ENCODE peak calls at places on chromosomes 13 and 19, in ten cellular contexts. Y is tibial nerve; H is kidney epithelial cell; M is stimulated activated CD8-positive, alpha-beta memory T cell treated with anti-CD3 and anti-CD28 coated beads, Interleukin-15, amount 100 ng/mL, for 4 hours; U is choroid plexus epithelial cell; B is stimulated activated CD4-positive, alpha-beta T cell treated with anti-CD3 and anti-CD28 coated beads, TNF-alpha, amount 100 ng/mL, for 48 hours; P is nephron progenitor cell; K is stimulated activated naive CD8-positive, alpha-beta T cell treated with anti-CD3 and anti-CD28 coated beads, Interleukin-15, Interleukin-2, amounts not matched to agents 100 U/mL and 50 U/mL, for 24 hours; T is RCC 7860; J is CD8-positive, alpha-beta T cell. S is an unnamed sample.

GRCh38 chr13:26019881-26020535 is 31.8 kb downstream of the SHISA2 start:
- DNase-seq in T (peak), B (no peak), K (no peak), M (no peak), Y (no peak), P (no peak), J (no peak), H (peak), U (peak), S (peak)

GRCh38 chr13:48808689-48809088 is 155.0 kb downstream of the CYSLTR2 start:
- DNase-seq in K (no peak), T (peak), B (no peak), U (peak), P (no peak), J (no peak), H (no peak), Y (no peak), M (no peak), S (no peak)

GRCh38 chr13:96500953-96501352 is 411.0 kb downstream of the HS6ST3 start:
- DNase-seq in M (no peak), K (no peak), B (no peak), P (no peak), H (no peak), T (no peak), U (no peak), J (no peak), Y (no peak), S (no peak)

GRCh38 chr13:49000247-49000646 is 24.5 kb downstream of the FNDC3A start:
- DNase-seq in J (no peak), U (no peak), B (no peak), Y (no peak), H (no peak), T (no peak), P (no peak), M (no peak), K (no peak), S (no peak)

GRCh38 chr13:113091891-113092775 is 13.5 kb upstream of the F7 start:
- DNase-seq in P (no peak), H (no peak), U (no peak), Y (no peak), K (no peak), B (no peak), M (no peak), J (no peak), T (no peak), S (no peak)

GRCh38 chr13:97743946-97744345 is 209.5 kb upstream of the IPO5 start:
- DNase-seq in T (no peak), U (peak), M (no peak), Y (no peak), K (no peak), P (no peak), B (no peak), H (no peak), J (no peak), S (no peak)

GRCh38 chr19:5593245-5593962 is 25.7 kb upstream of the TINCR start:
- DNase-seq in H (no peak), M (no peak), J (no peak), B (no peak), P (no peak), K (no peak), T (no peak), U (no peak), Y (no peak), S (no peak)

GRCh38 chr13:106096661-106097092 is 438.8 kb downstream of the EFNB2 start:
- DNase-seq in K (no peak), H (peak), M (no peak), J (no peak), B (no peak), U (no peak), P (no peak), T (peak), Y (no peak), S (no peak)

GRCh38 chr13:28470286-28470685 is 24.6 kb downstream of the FLT1 start:
- DNase-seq in J (no peak), M (no peak), H (no peak), P (no peak), K (no peak), T (no peak), U (peak), B (no peak), Y (no peak), S (no peak)

GRCh38 chr13:52961196-52961845 is 67.3 kb upstream of the OLFM4 start:
- DNase-seq in T (no peak), K (no peak), J (no peak), U (no peak), P (no peak), B (no peak), Y (no peak), M (no peak), H (no peak), S (no peak)

GRCh38 chr19:10587022-10587838 is at the start of gene AP1M2:
- DNase-seq in H (no peak), J (no peak), Y (no peak), B (no peak), U (no peak), K (no peak), T (no peak), M (no peak), P (no peak), S (no peak)

GRCh38 chr13:48266967-48267639 is 34.1 kb downstream of the ITM2B start:
- DNase-seq in T (no peak), Y (no peak), M (no peak), P (no peak), B (no peak), K (no peak), H (no peak), J (no peak), U (no peak), S (no peak)

S was measured in epithelial cell of proximal tubule.